ENCODE peak calls at places on chromosome 12, in nine cellular contexts. F is ureter; Y is AG20443; Q is aorta; H is CD4-positive, alpha-beta T cell; A is smooth muscle cell of the brain vasculature; S is LoVo; I is breast epithelium; W is GM12865. X is an unnamed sample.

GRCh38 chr12:105672576-105672975 is 342.1 kb downstream of the C12orf75 start:
- DNase-seq in F (peak), A (no peak), I (no peak), W (no peak), S (no peak), Q (peak), Y (no peak), H (no peak), X (no peak)

GRCh38 chr12:12212769-12213168 is 54.1 kb downstream of the LRP6 start:
- DNase-seq in H (no peak), W (no peak), F (no peak), S (peak), A (no peak), Y (no peak), Q (no peak), I (no peak), X (no peak)

GRCh38 chr12:118356809-118357326 is 15.8 kb downstream of the TAOK3 start:
- DNase-seq in S (no peak), I (no peak), F (no peak), Q (no peak), H (no peak), W (peak), Y (peak), A (no peak), X (peak)

GRCh38 chr12:57161491-57161890 is 14.1 kb upstream of the LRP1-AS start:
- DNase-seq in W (no peak), S (no peak), Q (no peak), A (no peak), Y (peak), H (no peak), I (no peak), F (no peak), X (no peak)

GRCh38 chr12:5166976-5167375 is 123.3 kb downstream of the KCNA5 start:
- DNase-seq in W (no peak), Q (no peak), H (no peak), Y (peak), F (no peak), A (peak), I (no peak), S (peak), X (peak)

GRCh38 chr12:125773033-125773432 is 707.8 kb downstream of the AACS start:
- DNase-seq in S (peak), F (no peak), I (no peak), Y (no peak), W (peak), Q (no peak), H (no peak), A (no peak), X (no peak)

GRCh38 chr12:67484788-67485480 is 163.6 kb upstream of the DYRK2 start:
- DNase-seq in A (no peak), Y (no peak), I (no peak), Q (no peak), H (peak), W (peak), S (no peak), F (no peak), X (no peak)

GRCh38 chr12:103810108-103810507 is 30.9 kb downstream of the NT5DC3 start:
- DNase-seq in S (no peak), W (no peak), A (no peak), F (no peak), H (no peak), I (no peak), Y (no peak), Q (no peak), X (no peak)

GRCh38 chr12:264269-264668 is 1.6 kb upstream of the SLC6A13 start:
- DNase-seq in I (no peak), W (no peak), A (no peak), H (no peak), Q (no peak), F (no peak), S (no peak), Y (no peak), X (no peak)

GRCh38 chr12:85803231-85803630 is 33.0 kb downstream of the RASSF9 start:
- DNase-seq in I (no peak), Q (no peak), A (no peak), F (no peak), W (no peak), H (no peak), Y (no peak), S (no peak), X (no peak)

GRCh38 chr12:78384541-78384940 is 480.0 kb upstream of the SYT1 start:
- DNase-seq in I (no peak), A (no peak), H (no peak), F (no peak), Y (no peak), S (no peak), Q (no peak), W (no peak), X (no peak)

GRCh38 chr12:110135012-110135411 is 10.9 kb downstream of the IFT81 start:
- DNase-seq in W (no peak), S (no peak), Q (no peak), F (no peak), Y (peak), H (no peak), I (no peak), A (no peak), X (no peak)

GRCh38 chr12:14400599-14400998 is 35.1 kb downstream of the ATF7IP start:
- DNase-seq in H (no peak), Y (no peak), W (peak), F (no peak), Q (no peak), I (no peak), S (no peak), A (no peak), X (no peak)

GRCh38 chr12:46959484-46959883 is 119.9 kb upstream of the PCED1B start:
- DNase-seq in H (no peak), S (peak), F (no peak), A (no peak), Y (peak), I (no peak), Q (no peak), W (no peak), X (peak)

GRCh38 chr12:114812858-114813761 is 129.1 kb upstream of the TBX3 start:
- DNase-seq in F (peak), S (peak), A (peak), W (no peak), H (no peak), I (no peak), Q (no peak), Y (no peak), X (no peak)

GRCh38 chr12:13896063-13896626 is 85.3 kb downstream of the GRIN2B start:
- DNase-seq in I (no peak), Q (no peak), H (no peak), A (no peak), W (no peak), Y (no peak), S (no peak), F (no peak), X (peak)

GRCh38 chr12:101782544-101782855 is 43.2 kb upstream of the SYCP3 start:
- DNase-seq in Y (peak), Q (no peak), A (no peak), W (no peak), H (no peak), I (no peak), S (no peak), F (no peak), X (no peak)

GRCh38 chr12:123233505-123234299 is 466 bp downstream of the MTRFR start:
- DNase-seq in Y (no peak), S (no peak), Q (no peak), I (no peak), H (no peak), F (no peak), A (no peak), W (peak), X (no peak)

GRCh38 chr12:52813203-52813819 is 605 bp downstream of the KRT4 start:
- DNase-seq in I (no peak), Q (no peak), A (no peak), S (no peak), W (no peak), Y (no peak), H (no peak), F (no peak), X (no peak)

GRCh38 chr12:96233941-96234461 is 39.8 kb downstream of the ELK3 start:
- DNase-seq in S (no peak), I (peak), Q (peak), F (peak), W (no peak), Y (peak), A (no peak), H (no peak), X (no peak)

GRCh38 chr12:103915306-103915705 is 14.9 kb upstream of the HSP90B1 start:
- DNase-seq in I (no peak), H (no peak), Q (no peak), Y (no peak), W (no peak), S (no peak), F (no peak), A (no peak), X (no peak)

GRCh38 chr12:104412681-104413080 is 44.1 kb upstream of the CHST11 start:
- DNase-seq in S (no peak), A (no peak), W (no peak), Q (no peak), F (no peak), Y (no peak), I (no peak), H (no peak), X (no peak)

GRCh38 chr12:52600475-52600874 is 788 bp downstream of the KRT72 start:
- DNase-seq in F (no peak), A (no peak), Q (no peak), Y (no peak), I (no peak), S (no peak), W (no peak), H (no peak), X (no peak)